ENCODE peak calls at places on chromosomes 5 and 9, in five cellular contexts. Q is progenitor cell of endocrine pancreas, I is upper lobe of right lung, K is heart right ventricle, N is PC-3. E is an unnamed sample.
A peak's percentile ranks its signal among the peaks of the same experiment; 100 is the strongest.

GRCh38 chr9:89842267-89842768 is 237.5 kb downstream of the GADD45G start:
- DNase-seq in Q (no peak), I (peak; percentile 57), K (no peak), N (no peak), E (no peak)

GRCh38 chr5:157828031-157828948 is 30.7 kb downstream of the CLINT1 start:
- DNase-seq in Q (no peak), I (no peak), K (no peak), N (no peak), E (no peak)

GRCh38 chr9:14231196-14231990 is 82.5 kb downstream of the NFIB start:
- DNase-seq in Q (no peak), I (no peak), K (no peak), N (no peak), E (no peak)

GRCh38 chr5:132209131-132209530 is 18.5 kb downstream of the P4HA2 start:
- DNase-seq in Q (no peak), I (no peak), K (no peak), N (no peak), E (no peak)

GRCh38 chr9:33439731-33440130 is 7.7 kb downstream of the AQP3 start:
- DNase-seq in Q (no peak), I (no peak), K (no peak), N (peak; percentile 21), E (no peak)

GRCh38 chr9:83959061-83959460 is 21.0 kb downstream of the HNRNPK start:
- DNase-seq in Q (no peak), I (no peak), K (no peak), N (peak; percentile 71), E (no peak)

GRCh38 chr9:114607671-114608524 is 3.2 kb upstream of the TMEM268 start:
- DNase-seq in Q (no peak), I (no peak), K (no peak), N (no peak), E (no peak)

GRCh38 chr9:90095682-90096081 is 490.9 kb downstream of the GADD45G start:
- DNase-seq in Q (no peak), I (no peak), K (no peak), N (no peak), E (no peak)

GRCh38 chr5:151320481-151320880 is 16.9 kb upstream of the SLC36A3 start:
- DNase-seq in Q (no peak), I (no peak), K (no peak), N (no peak), E (no peak)

GRCh38 chr5:180692426-180692825 is 43.0 kb upstream of the FLT4 start:
- DNase-seq in Q (no peak), I (no peak), K (no peak), N (no peak), E (no peak)

GRCh38 chr5:2486373-2486772 is 265.1 kb downstream of the IRX2 start:
- DNase-seq in Q (no peak), I (no peak), K (no peak), N (no peak), E (no peak)

GRCh38 chr5:149228610-149229297 is 42.9 kb upstream of the AFAP1L1 start:
- DNase-seq in Q (no peak), I (no peak), K (no peak), N (peak; percentile 98), E (peak; percentile 30)

GRCh38 chr5:10726913-10727517 is 34.0 kb downstream of the DAP start:
- DNase-seq in Q (no peak), I (no peak), K (no peak), N (no peak), E (no peak)

GRCh38 chr5:139733698-139734491 is 61.7 kb upstream of the PSD2 start:
- DNase-seq in Q (no peak), I (no peak), K (no peak), N (no peak), E (no peak)

GRCh38 chr5:83718195-83718825 is 2.3 kb downstream of the HAPLN1 start:
- DNase-seq in Q (no peak), I (no peak), K (no peak), N (peak; percentile 72), E (peak; percentile 48)

GRCh38 chr5:129003232-129003631 is 37.9 kb downstream of the SLC27A6 start:
- DNase-seq in Q (no peak), I (no peak), K (no peak), N (peak; percentile 10), E (no peak)

GRCh38 chr9:14308751-14309140 is 5.2 kb downstream of the NFIB start:
- DNase-seq in Q (no peak), I (no peak), K (no peak), N (no peak), E (no peak)

GRCh38 chr5:45295231-45295630 is 400.9 kb downstream of the HCN1 start:
- DNase-seq in Q (no peak), I (no peak), K (no peak), N (no peak), E (no peak)

GRCh38 chr5:33701251-33701650 is 190.5 kb downstream of the ADAMTS12 start:
- DNase-seq in Q (no peak), I (no peak), K (no peak), N (no peak), E (no peak)

GRCh38 chr9:37902804-37903580 is 935 bp downstream of the SLC25A51 start:
- DNase-seq in Q (no peak), I (no peak), K (no peak), N (peak; percentile 50), E (no peak)

GRCh38 chr9:133914483-133915342 is 77.4 kb downstream of the VAV2 start:
- DNase-seq in Q (no peak), I (no peak), K (no peak), N (no peak), E (no peak)

GRCh38 chr9:6975198-6975597 is 217.4 kb downstream of the KDM4C start:
- DNase-seq in Q (no peak), I (no peak), K (no peak), N (no peak), E (no peak)

GRCh38 chr9:70409800-70410199 is 4.7 kb downstream of the KLF9 start:
- DNase-seq in Q (no peak), I (no peak), K (no peak), N (no peak), E (no peak)

GRCh38 chr9:100088202-100088601 is 10.6 kb downstream of the ERP44 start:
- DNase-seq in Q (no peak), I (no peak), K (no peak), N (peak; percentile 30), E (no peak)

GRCh38 chr5:41097642-41098041 is 26.5 kb upstream of the MROH2B start:
- DNase-seq in Q (no peak), I (no peak), K (no peak), N (no peak), E (no peak)

GRCh38 chr5:146475190-146475801 is 28.2 kb downstream of the TCERG1 start:
- DNase-seq in Q (no peak), I (no peak), K (no peak), N (peak; percentile 37), E (peak; percentile 9)

GRCh38 chr5:10984021-10984420 is 223.0 kb upstream of the DAP start:
- DNase-seq in Q (no peak), I (no peak), K (no peak), N (no peak), E (no peak)

GRCh38 chr5:169945831-169946261 is 34.4 kb downstream of the INSYN2B start:
- DNase-seq in Q (no peak), I (no peak), K (peak; percentile 12), N (peak; percentile 72), E (no peak)

GRCh38 chr5:53884844-53885243 is 324.4 kb downstream of the NDUFS4 start:
- DNase-seq in Q (no peak), I (no peak), K (no peak), N (no peak), E (no peak)

GRCh38 chr9:137784046-137784445 is 93.5 kb upstream of the CACNA1B start:
- DNase-seq in Q (no peak), I (peak; percentile 35), K (no peak), N (no peak), E (no peak)

GRCh38 chr5:113043491-113043931 is 66.9 kb downstream of the DCP2 start:
- DNase-seq in Q (peak; percentile 16), I (no peak), K (peak; percentile 76), N (peak; percentile 20), E (peak; percentile 46)
- TF ChIP-seq CTCF in Q (peak; percentile 37), I (no peak), K (peak; percentile 29), N (peak; percentile 58), E (no peak)

GRCh38 chr5:80483636-80484232 is 4.2 kb upstream of the FAM151B start:
- DNase-seq in Q (no peak), I (no peak), K (no peak), N (no peak), E (no peak)

GRCh38 chr5:80491296-80491695 is 3.4 kb downstream of the FAM151B start:
- DNase-seq in Q (no peak), I (no peak), K (no peak), N (no peak), E (no peak)

GRCh38 chr5:80492741-80493140 is 4.8 kb downstream of the FAM151B start:
- DNase-seq in Q (no peak), I (no peak), K (no peak), N (no peak), E (no peak)

GRCh38 chr5:80487444-80487828 is 464 bp upstream of the FAM151B start:
- DNase-seq in Q (no peak), I (no peak), K (no peak), N (no peak), E (peak; percentile 3)

DNA sequence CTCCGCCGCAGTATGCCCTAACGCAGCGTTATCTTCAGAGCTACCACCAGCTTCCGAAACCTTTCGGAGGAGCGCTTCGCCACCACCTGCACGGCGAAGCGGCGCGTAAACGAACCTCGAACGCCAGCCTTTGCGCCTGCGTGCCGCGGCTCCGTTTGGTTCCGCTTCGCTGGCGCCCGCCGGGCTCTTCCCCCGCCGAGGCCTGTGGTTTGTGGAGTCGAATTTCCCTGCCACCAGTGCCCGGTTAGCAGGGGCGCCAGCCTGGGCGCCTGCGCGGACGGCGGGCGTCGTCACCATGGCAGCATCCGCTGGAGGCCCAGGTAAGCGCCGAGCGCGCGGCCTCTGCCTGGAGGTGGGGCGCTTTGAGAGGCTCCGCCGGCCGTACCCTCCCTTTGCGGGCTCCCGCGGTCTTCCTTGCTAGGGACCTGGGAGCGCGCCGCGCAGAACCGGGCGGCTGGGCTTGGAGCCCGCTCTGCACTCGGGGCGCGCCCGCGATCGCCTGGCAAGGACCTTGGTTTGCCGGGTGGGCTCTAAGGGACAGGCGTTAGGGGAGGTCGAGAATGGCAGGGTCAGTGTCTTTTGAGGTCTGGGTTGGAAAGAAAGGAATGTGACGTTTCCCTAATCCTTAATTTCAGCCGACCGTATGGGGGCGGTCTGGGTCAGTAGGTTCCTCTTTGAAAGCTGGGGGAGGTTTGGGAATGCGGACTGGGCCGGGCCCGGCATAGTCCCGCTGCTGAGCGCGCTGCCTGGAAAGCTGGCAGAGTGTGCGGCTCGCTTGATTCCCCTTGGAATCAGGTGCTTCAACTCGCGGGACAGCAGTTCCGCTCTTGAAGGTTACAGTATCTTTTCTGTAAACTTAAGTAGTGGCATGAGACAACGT is at the start of gene FAM151B:
- DNase-seq in Q (peak; percentile 90), I (peak; percentile 97), K (peak; percentile 77), N (peak; percentile 94), E (peak; percentile 86)
- TF ChIP-seq CTCF in Q (peak; percentile 14), I (peak; percentile 31), K (no peak), N (peak; percentile 36), E (no peak)

DNA sequence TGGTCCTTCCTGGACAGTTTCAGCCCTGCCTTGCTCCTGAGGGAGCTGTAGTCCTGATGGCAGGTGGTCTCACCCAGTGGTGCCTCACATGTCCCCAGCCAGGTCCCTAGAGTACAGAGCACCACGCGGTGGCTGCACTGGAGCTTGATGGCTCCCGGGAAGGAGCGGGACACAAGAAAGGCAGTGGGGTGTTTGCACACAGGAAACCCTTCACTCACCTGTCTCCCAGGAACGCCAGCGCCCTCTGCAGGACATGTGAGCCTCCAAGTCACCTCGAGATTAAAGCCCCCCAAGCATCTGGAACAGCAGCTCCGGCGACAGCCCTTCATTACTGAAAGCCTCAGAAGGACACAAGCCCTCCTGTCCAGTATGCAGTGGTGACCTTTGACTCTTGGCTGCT is 19.9 kb upstream of the TMEM250 start:
- DNase-seq in Q (peak; percentile 58), I (no peak), K (no peak), N (peak; percentile 58), E (peak; percentile 54)
- TF ChIP-seq CTCF in Q (peak; percentile 61), I (peak; percentile 25), K (peak; percentile 26), N (peak; percentile 61), E (peak; percentile 57)

GRCh38 chr5:71894091-71894490 is 175.0 kb downstream of the CARTPT start:
- DNase-seq in Q (no peak), I (no peak), K (no peak), N (no peak), E (no peak)
- TF ChIP-seq CTCF in Q (no peak), I (no peak), K (no peak), N (no peak), E (no peak)